ENCODE peak calls at places on chromosomes 11 and 22, in nine cellular contexts. F is AG04450; D is cardiac fibroblast; N is dorsolateral prefrontal cortex; J is endothelial cell; K is CD4-positive, alpha-beta T cell; A is psoas muscle; L is body of pancreas; V is GM12878. G is an unnamed sample.

GRCh38 chr11:46682773-46683752 is 17.4 kb downstream of the ARHGAP1 start:
- DNase-seq in F (no peak), D (peak), V (no peak), K (no peak), A (no peak), J (no peak), L (no peak), N (no peak), G (no peak)

GRCh38 chr11:117818036-117818858 is 6.3 kb downstream of the FXYD2 start:
- DNase-seq in D (peak), F (no peak), K (no peak), J (no peak), L (no peak), V (no peak), A (no peak), N (no peak), G (no peak)

GRCh38 chr11:67548555-67549110 is 25.4 kb upstream of the CABP2 start:
- DNase-seq in N (no peak), K (no peak), F (no peak), V (no peak), A (no peak), J (no peak), L (no peak), D (no peak), G (no peak)

GRCh38 chr11:106463796-106464201 is 386.3 kb downstream of the AASDHPPT start:
- DNase-seq in L (no peak), V (no peak), D (peak), A (no peak), J (no peak), N (no peak), K (no peak), F (no peak), G (no peak)

GRCh38 chr11:116792869-116793475 is 1.3 kb upstream of the APOA5 start:
- DNase-seq in D (peak), K (no peak), A (no peak), V (no peak), F (no peak), L (no peak), N (no peak), J (no peak), G (no peak)

GRCh38 chr11:41996558-41996957 is 537.1 kb upstream of the LRRC4C start:
- DNase-seq in F (no peak), V (no peak), D (no peak), L (no peak), J (no peak), K (no peak), N (no peak), A (no peak), G (no peak)

GRCh38 chr22:25420471-25420924 is 144.0 kb upstream of the GRK3 start:
- DNase-seq in L (no peak), J (no peak), V (no peak), N (no peak), D (no peak), F (no peak), A (no peak), K (no peak), G (no peak)

GRCh38 chr11:106152824-106153223 is 75.4 kb downstream of the AASDHPPT start:
- DNase-seq in L (no peak), J (no peak), K (no peak), N (no peak), F (no peak), A (no peak), V (no peak), D (peak), G (no peak)

GRCh38 chr11:130415719-130416536 is 12.5 kb downstream of the ADAMTS8 start:
- DNase-seq in N (no peak), A (no peak), J (no peak), L (no peak), D (no peak), V (no peak), K (no peak), F (no peak), G (no peak)

GRCh38 chr11:80779907-80780615 is 1339.2 kb upstream of the TENM4 start:
- DNase-seq in D (no peak), A (no peak), N (no peak), K (no peak), V (no peak), L (no peak), F (no peak), J (no peak), G (no peak)

GRCh38 chr11:117815262-117815803 is 9.2 kb downstream of the FXYD2 start:
- DNase-seq in A (no peak), L (peak), J (no peak), D (no peak), V (peak), N (no peak), F (no peak), K (peak), G (no peak)

GRCh38 chr11:9351321-9351881 is 33.1 kb upstream of the IPO7 start:
- DNase-seq in F (no peak), V (no peak), D (no peak), N (no peak), K (no peak), L (no peak), A (no peak), J (no peak), G (no peak)

GRCh38 chr11:11478687-11479086 is 125.6 kb upstream of the CSNK2A3 start:
- DNase-seq in V (no peak), K (no peak), F (no peak), A (no peak), D (no peak), J (no peak), L (no peak), N (no peak), G (no peak)

GRCh38 chr11:77083553-77084245 is 16.9 kb downstream of the CAPN5 start:
- DNase-seq in D (no peak), F (no peak), N (peak), V (no peak), A (no peak), K (no peak), L (no peak), J (no peak), G (no peak)

GRCh38 chr11:134802116-134802515 is 390.1 kb upstream of the B3GAT1 start:
- DNase-seq in K (no peak), J (peak), A (no peak), F (no peak), L (no peak), D (no peak), N (no peak), V (no peak), G (no peak)

GRCh38 chr11:117179048-117179999 is 781 bp downstream of the SIDT2 start:
- DNase-seq in J (peak), D (peak), L (peak), F (no peak), K (peak), A (no peak), V (peak), N (no peak), G (no peak)

GRCh38 chr11:202490-202889 is 4.7 kb downstream of the BET1L start:
- DNase-seq in L (no peak), F (no peak), N (peak), V (no peak), D (no peak), A (no peak), K (no peak), J (no peak), G (no peak)

GRCh38 chr22:32603651-32604540 is 129.3 kb downstream of the FBXO7 start:
- DNase-seq in A (no peak), V (no peak), F (no peak), N (no peak), D (no peak), K (no peak), L (no peak), J (no peak), G (no peak)

GRCh38 chr11:93155738-93156137 is 42.1 kb downstream of the SLC36A4 start:
- DNase-seq in L (no peak), F (no peak), V (no peak), N (no peak), K (no peak), A (no peak), J (no peak), D (no peak), G (no peak)

GRCh38 chr11:11403763-11404725 is 51.0 kb upstream of the CSNK2A3 start:
- DNase-seq in K (no peak), D (no peak), N (no peak), L (no peak), V (no peak), A (no peak), J (no peak), F (no peak), G (no peak)

GRCh38 chr22:40156001-40156516 is 21.7 kb upstream of the TNRC6B start:
- DNase-seq in N (no peak), F (no peak), D (peak), J (no peak), K (no peak), V (no peak), L (peak), A (peak), G (no peak)
- TF ChIP-seq CTCF in N (no peak), F (peak), D (peak), J (no peak), K (no peak), V (peak), L (peak), A (peak), G (peak)

GRCh38 chr11:57487920-57488319 is 27.6 kb downstream of the SLC43A1 start:
- DNase-seq in V (no peak), L (no peak), N (no peak), J (no peak), D (no peak), F (no peak), A (no peak), K (no peak), G (no peak)

GRCh38 chr11:57485217-57486007 is 25.1 kb downstream of the RTN4RL2 start:
- DNase-seq in L (no peak), J (no peak), N (no peak), F (no peak), D (peak), A (no peak), V (no peak), K (no peak), G (no peak)

GRCh38 chr11:57484141-57484710 is 23.9 kb downstream of the RTN4RL2 start:
- DNase-seq in A (no peak), K (no peak), L (no peak), V (no peak), N (no peak), J (no peak), D (no peak), F (no peak), G (no peak)

GRCh38 chr11:57490456-57491248 is 24.9 kb downstream of the SLC43A1 start:
- DNase-seq in D (peak), K (no peak), A (no peak), N (no peak), V (no peak), L (no peak), F (no peak), J (no peak), G (no peak)

DNA sequence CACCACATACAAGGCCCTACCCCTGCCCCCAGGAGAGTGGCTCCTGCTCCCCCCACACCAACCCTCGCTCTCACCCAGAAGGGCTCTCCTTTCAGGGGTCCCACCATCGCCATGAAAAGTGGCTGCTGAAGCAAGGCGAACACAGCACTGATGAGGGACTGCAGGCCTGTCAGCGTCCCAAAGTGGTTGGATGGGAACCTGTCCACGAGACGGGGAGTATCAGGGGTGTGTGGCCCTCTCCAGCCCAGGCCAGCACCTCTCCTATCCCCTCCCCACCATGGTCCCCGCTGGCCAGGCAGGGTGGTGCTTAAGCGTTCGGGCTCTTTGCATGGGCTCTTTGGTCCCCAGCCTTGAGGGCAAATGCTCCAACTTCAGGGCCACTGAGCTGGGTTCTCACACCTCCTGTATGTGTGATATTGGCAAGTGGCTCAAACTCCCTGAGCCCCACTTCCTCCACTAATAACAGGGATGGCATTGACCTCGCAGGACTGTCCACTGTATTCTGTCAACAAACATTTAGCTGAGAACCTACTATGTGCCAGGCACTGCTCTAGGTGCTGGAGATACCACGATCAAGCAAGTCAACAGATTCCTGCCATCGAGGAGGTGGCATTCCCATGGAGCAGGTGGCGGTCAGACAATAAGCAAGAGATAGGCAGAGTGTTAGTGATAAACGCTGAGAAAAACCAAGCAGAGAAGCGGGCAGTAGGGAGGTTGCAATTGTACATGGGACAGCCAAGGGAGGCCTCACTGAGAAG is 26.9 kb downstream of the RTN4RL2 start:
- DNase-seq in A (no peak), F (no peak), J (no peak), V (no peak), D (no peak), N (no peak), K (no peak), L (no peak), G (no peak)
- TF ChIP-seq CTCF in A (no peak), F (no peak), J (no peak), V (no peak), D (no peak), N (no peak), K (no peak), L (no peak), G (no peak)

GRCh38 chr11:31160504-31161422 is 208.8 kb downstream of the DCDC1 start:
- DNase-seq in N (no peak), D (peak), K (no peak), V (no peak), J (peak), L (no peak), A (no peak), F (no peak), G (no peak)
- TF ChIP-seq CTCF in N (peak), D (peak), K (no peak), V (peak), J (peak), L (no peak), A (peak), F (peak), G (peak)

DNA sequence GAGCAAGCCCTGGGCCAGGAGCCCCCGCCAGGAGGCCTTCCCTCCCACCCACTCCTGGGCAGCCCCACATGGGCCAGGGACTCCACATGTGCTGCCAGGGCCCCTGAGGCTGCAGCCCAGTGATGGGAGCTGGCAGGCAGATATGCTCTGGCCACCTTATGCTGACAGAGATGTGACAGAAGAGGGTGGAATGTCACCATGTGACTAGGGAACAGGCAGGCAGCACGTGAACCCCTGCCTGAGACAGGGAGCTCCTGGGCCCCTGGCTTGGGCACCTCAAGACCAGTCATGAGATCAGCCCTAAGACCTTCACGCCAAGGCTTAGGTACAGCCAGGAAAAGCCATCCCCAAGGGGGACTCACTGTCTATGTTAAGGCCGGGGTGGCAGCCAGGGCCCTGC is 9.1 kb downstream of the PRODH start:
- DNase-seq in F (no peak), J (no peak), V (no peak), L (no peak), N (no peak), K (no peak), D (no peak), A (no peak), G (no peak)
- TF ChIP-seq CTCF in F (no peak), J (no peak), V (no peak), L (no peak), N (no peak), K (no peak), D (no peak), A (no peak), G (no peak)

GRCh38 chr11:118956847-118957469 is 860 bp downstream of the UPK2 start:
- DNase-seq in L (no peak), N (no peak), J (no peak), A (no peak), F (no peak), V (no peak), D (no peak), K (no peak), G (no peak)
- TF ChIP-seq CTCF in L (no peak), N (no peak), J (no peak), A (no peak), F (no peak), V (no peak), D (no peak), K (peak), G (peak)